ENCODE peak calls at places on chromosome 6, in ten cellular contexts. S is kidney glomerular epithelial cell, D is HEK293T, A is H9, W is cerebellar nuclear complex, Z is GM23338, O is NAMALWA, B is fibroblast of mammary gland, N is aorta, M is NCI-H1417. Q is an unnamed sample.

GRCh38 chr6:20909621-20910020 is 375.4 kb downstream of the CDKAL1 start:
- DNase-seq in D (no peak), A (no peak), W (no peak), M (no peak), B (no peak), Z (no peak), N (no peak), O (no peak), S (no peak), Q (no peak)

GRCh38 chr6:169723991-169724553 is at the start of gene PHF10:
- DNase-seq in W (no peak), N (peak), Z (peak), B (no peak), D (peak), M (peak), O (peak), S (no peak), A (no peak), Q (no peak)

GRCh38 chr6:52512199-52512598 is 64.7 kb downstream of the TRAM2 start:
- DNase-seq in M (no peak), N (peak), S (peak), D (no peak), B (peak), A (no peak), O (no peak), Z (no peak), W (no peak), Q (peak)

GRCh38 chr6:41411961-41412360 is 76.6 kb downstream of the NCR2 start:
- DNase-seq in Z (no peak), N (no peak), M (no peak), A (no peak), D (no peak), B (peak), O (no peak), W (no peak), S (no peak), Q (no peak)

GRCh38 chr6:111767752-111768430 is 105.4 kb downstream of the FYN start:
- DNase-seq in N (no peak), Z (no peak), A (no peak), D (no peak), S (no peak), O (no peak), B (no peak), M (no peak), W (no peak), Q (no peak)

GRCh38 chr6:159098636-159099106 is 53.9 kb upstream of the TAGAP start:
- DNase-seq in B (no peak), S (peak), D (no peak), A (no peak), N (no peak), O (peak), M (peak), W (no peak), Z (no peak), Q (no peak)

GRCh38 chr6:117951783-117952182 is 44.7 kb downstream of the SLC35F1 start:
- DNase-seq in W (no peak), B (no peak), S (no peak), A (peak), N (no peak), Z (peak), O (no peak), M (no peak), D (no peak), Q (no peak)

GRCh38 chr6:108946695-108947094 is 98.5 kb downstream of the ARMC2 start:
- DNase-seq in A (no peak), W (no peak), B (peak), O (no peak), S (peak), D (no peak), Z (no peak), N (no peak), M (no peak), Q (no peak)

GRCh38 chr6:170227521-170227983 is 63.3 kb downstream of the DLL1 start:
- DNase-seq in B (no peak), S (no peak), N (no peak), D (no peak), O (no peak), W (no peak), A (no peak), M (no peak), Z (no peak), Q (no peak)

GRCh38 chr6:94215614-94216013 is 796.3 kb upstream of the EPHA7 start:
- DNase-seq in D (no peak), S (no peak), N (no peak), W (peak), M (no peak), O (no peak), A (no peak), Z (no peak), B (no peak), Q (no peak)

GRCh38 chr6:65937982-65938381 is 231.0 kb upstream of the EYS start:
- DNase-seq in B (peak), M (no peak), D (no peak), S (no peak), A (no peak), Z (no peak), N (no peak), O (no peak), W (no peak), Q (no peak)

GRCh38 chr6:164756142-164756541 is 553.3 kb downstream of the C6orf118 start:
- DNase-seq in N (no peak), W (no peak), Z (no peak), O (no peak), M (no peak), B (no peak), A (no peak), S (no peak), D (no peak), Q (no peak)

GRCh38 chr6:116773886-116774285 is 8.4 kb upstream of the FAM162B start:
- DNase-seq in Z (no peak), A (no peak), W (no peak), M (no peak), O (no peak), D (no peak), B (no peak), N (no peak), S (no peak), Q (no peak)

GRCh38 chr6:143536461-143536865 is 24.9 kb upstream of the FUCA2 start:
- DNase-seq in O (peak), W (no peak), S (peak), D (no peak), N (peak), A (peak), Z (peak), M (peak), B (peak), Q (no peak)

GRCh38 chr6:69311888-69312287 is 484.9 kb downstream of the LMBRD1 start:
- DNase-seq in D (no peak), W (no peak), Z (peak), B (no peak), N (no peak), S (no peak), M (no peak), A (no peak), O (no peak), Q (no peak)

GRCh38 chr6:93676506-93676905 is 257.1 kb upstream of the EPHA7 start:
- DNase-seq in W (no peak), N (no peak), S (no peak), O (no peak), D (no peak), Z (no peak), A (no peak), M (no peak), B (no peak), Q (no peak)

GRCh38 chr6:89637960-89638319 is 607 bp downstream of the LYRM2 start:
- DNase-seq in A (no peak), W (no peak), Z (no peak), M (no peak), N (no peak), O (no peak), B (no peak), D (no peak), S (no peak), Q (no peak)

GRCh38 chr6:163759542-163759941 is 345.0 kb downstream of the QKI start:
- DNase-seq in Z (no peak), W (no peak), D (no peak), O (no peak), B (peak), N (no peak), M (no peak), A (no peak), S (peak), Q (no peak)

GRCh38 chr6:6842301-6842700 is 253.8 kb downstream of the LY86 start:
- DNase-seq in O (no peak), B (no peak), D (no peak), N (no peak), W (no peak), A (no peak), Z (no peak), S (no peak), M (no peak), Q (no peak)

GRCh38 chr6:12751694-12752304 is 35.2 kb downstream of the PHACTR1 start:
- DNase-seq in M (no peak), D (peak), O (peak), W (no peak), B (peak), N (peak), A (peak), Z (peak), S (peak), Q (no peak)

GRCh38 chr6:21664263-21665081 is 70.9 kb downstream of the SOX4 start:
- DNase-seq in M (no peak), B (peak), W (no peak), N (peak), A (peak), Z (peak), D (peak), S (no peak), O (no peak), Q (no peak)

GRCh38 chr6:109241199-109241598 is 141.1 kb downstream of the CD164 start:
- DNase-seq in Z (no peak), A (no peak), D (no peak), M (no peak), O (no peak), N (no peak), S (no peak), W (no peak), B (peak), Q (no peak)

GRCh38 chr6:7138921-7139358 is 31.2 kb downstream of the RREB1 start:
- DNase-seq in S (peak), D (no peak), A (peak), W (no peak), N (no peak), Z (peak), B (no peak), M (peak), O (peak), Q (no peak)

GRCh38 chr6:112202639-112203341 is 51.6 kb downstream of the LAMA4 start:
- DNase-seq in W (no peak), B (peak), O (peak), Z (no peak), A (no peak), S (no peak), M (no peak), D (no peak), N (no peak), Q (no peak)

Q was measured in tibial nerve.